ENCODE peak calls at places on chromosomes 11 and 22, in four cellular contexts. One of them, this sample, is unnamed.

GRCh38 chr11:73189315-73189714 is 28.8 kb upstream of the P2RY2 start:
- DNase-seq in HCT116: no peak
- DNase-seq in K562: no peak
- DNase-seq in HepG2: no peak
- DNase-seq in this sample: no peak

GRCh38 chr22:45925811-45926351 is 51.1 kb downstream of the WNT7B start:
- DNase-seq in HCT116: no peak
- DNase-seq in K562: no peak
- DNase-seq in HepG2: no peak
- DNase-seq in this sample: no peak

GRCh38 chr11:85941380-85941973 is 86.3 kb downstream of the CCDC83 start:
- DNase-seq in HCT116: no peak
- DNase-seq in K562: peak
- DNase-seq in HepG2: peak
- DNase-seq in this sample: no peak

GRCh38 chr11:64447717-64448598 is 89.0 kb downstream of the RPS6KA4 start:
- DNase-seq in HCT116: no peak
- DNase-seq in K562: no peak
- DNase-seq in HepG2: no peak
- DNase-seq in this sample: no peak

GRCh38 chr11:72303179-72303578 is 59.2 kb upstream of the PHOX2A start:
- DNase-seq in HCT116: no peak
- DNase-seq in K562: no peak
- DNase-seq in HepG2: no peak
- DNase-seq in this sample: no peak

GRCh38 chr11:134574425-134574824 is 162.4 kb upstream of the B3GAT1 start:
- DNase-seq in HCT116: no peak
- DNase-seq in K562: no peak
- DNase-seq in HepG2: no peak
- DNase-seq in this sample: no peak

GRCh38 chr11:95084509-95084908 is 5.1 kb upstream of the ENDOD1 start:
- DNase-seq in HCT116: no peak
- DNase-seq in K562: no peak
- DNase-seq in HepG2: no peak
- DNase-seq in this sample: no peak

GRCh38 chr22:20095521-20095920 is 15.5 kb downstream of the DGCR8 start:
- DNase-seq in HCT116: no peak
- DNase-seq in K562: no peak
- DNase-seq in HepG2: no peak
- DNase-seq in this sample: no peak

GRCh38 chr22:29596408-29596807 is 7.0 kb upstream of the NF2 start:
- DNase-seq in HCT116: no peak
- DNase-seq in K562: no peak
- DNase-seq in HepG2: no peak
- DNase-seq in this sample: no peak
- TF ChIP-seq TCF7L2 in HCT116: no peak
- TF ChIP-seq TCF7L2 in K562: no peak
- TF ChIP-seq TCF7L2 in HepG2: no peak
- TF ChIP-seq TCF7L2 in this sample: no peak

DNA sequence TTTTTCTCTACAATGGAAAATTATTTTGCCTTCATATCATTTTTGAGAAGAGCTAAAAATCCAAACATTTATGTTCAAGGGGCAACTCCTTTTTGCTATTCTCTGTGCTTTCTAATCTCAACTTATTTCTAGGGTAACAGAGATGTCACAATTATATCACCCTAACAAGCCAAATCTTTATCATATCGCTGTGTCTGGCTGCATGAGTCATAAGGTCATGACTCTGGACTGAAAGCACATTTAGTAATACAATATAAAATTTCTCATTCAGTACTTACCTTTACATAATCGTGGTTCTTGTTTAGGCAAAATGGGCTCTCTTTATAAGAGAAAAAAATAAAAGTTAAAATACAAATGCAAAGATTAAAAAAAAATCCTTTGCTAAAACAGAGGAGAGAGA is 326.0 kb downstream of the CASP12 start:
- DNase-seq in HCT116: no peak
- DNase-seq in K562: no peak
- DNase-seq in HepG2: no peak
- DNase-seq in this sample: no peak
- TF ChIP-seq TCF7L2 in HCT116: no peak
- TF ChIP-seq TCF7L2 in K562: no peak
- TF ChIP-seq TCF7L2 in HepG2: no peak
- TF ChIP-seq TCF7L2 in this sample: no peak

GRCh38 chr11:92770419-92770818 is 199.0 kb upstream of the MTNR1B start:
- DNase-seq in HCT116: no peak
- DNase-seq in K562: no peak
- DNase-seq in HepG2: no peak
- DNase-seq in this sample: no peak

GRCh38 chr11:92775277-92775676 is 194.2 kb upstream of the MTNR1B start:
- DNase-seq in HCT116: no peak
- DNase-seq in K562: no peak
- DNase-seq in HepG2: no peak
- DNase-seq in this sample: no peak

GRCh38 chr11:92769125-92769524 is 200.3 kb upstream of the MTNR1B start:
- DNase-seq in HCT116: no peak
- DNase-seq in K562: no peak
- DNase-seq in HepG2: no peak
- DNase-seq in this sample: no peak

GRCh38 chr11:92767416-92767815 is 202.0 kb upstream of the MTNR1B start:
- DNase-seq in HCT116: no peak
- DNase-seq in K562: no peak
- DNase-seq in HepG2: no peak
- DNase-seq in this sample: no peak

GRCh38 chr11:92770981-92771380 is 198.5 kb upstream of the MTNR1B start:
- DNase-seq in HCT116: no peak
- DNase-seq in K562: no peak
- DNase-seq in HepG2: no peak
- DNase-seq in this sample: no peak
- TF ChIP-seq TCF7L2 in HCT116: no peak
- TF ChIP-seq TCF7L2 in K562: no peak
- TF ChIP-seq TCF7L2 in HepG2: no peak
- TF ChIP-seq TCF7L2 in this sample: no peak

GRCh38 chr11:16924826-16925494 is 89.3 kb downstream of the PLEKHA7 start:
- DNase-seq in HCT116: peak
- DNase-seq in K562: no peak
- DNase-seq in HepG2: peak
- DNase-seq in this sample: no peak
- TF ChIP-seq TCF7L2 in HCT116: peak
- TF ChIP-seq TCF7L2 in K562: no peak
- TF ChIP-seq TCF7L2 in HepG2: no peak
- TF ChIP-seq TCF7L2 in this sample: no peak

DNA sequence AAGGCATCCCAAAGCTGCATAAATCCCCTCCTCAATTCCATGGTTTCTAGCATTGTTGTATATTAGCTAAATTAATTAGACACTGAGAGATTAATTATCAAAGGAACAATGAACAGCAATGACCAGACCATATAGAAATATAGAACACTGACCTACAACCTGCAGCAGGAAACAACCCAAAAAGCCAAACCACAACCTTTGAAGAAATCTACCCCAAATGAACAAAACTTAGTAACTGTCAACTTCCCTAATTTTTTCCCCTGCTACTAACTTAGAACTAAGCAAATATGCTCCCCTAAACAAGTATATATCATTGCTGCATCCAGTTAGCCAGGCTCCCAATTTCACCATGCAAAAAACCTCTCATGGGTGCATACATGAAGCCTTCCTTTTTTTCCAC is 268.0 kb upstream of the ANO3 start:
- DNase-seq in HCT116: no peak
- DNase-seq in K562: no peak
- DNase-seq in HepG2: no peak
- DNase-seq in this sample: no peak
- TF ChIP-seq TCF7L2 in HCT116: no peak
- TF ChIP-seq TCF7L2 in K562: no peak
- TF ChIP-seq TCF7L2 in HepG2: no peak
- TF ChIP-seq TCF7L2 in this sample: no peak

This sample was measured in Panc1.